ENCODE peak calls at places on chromosomes 2 and 18, in five cellular contexts. L is A549, V is AG04449, Y is fibroblast of pulmonary artery, C is cardiac muscle cell. H is an unnamed sample.

GRCh38 chr2:224910535-224910934 is 131.7 kb downstream of the DOCK10 start:
- DNase-seq in L (no peak), V (no peak), Y (peak), C (peak), H (peak)

GRCh38 chr2:120794716-120795115 is 59.0 kb downstream of the GLI2 start:
- DNase-seq in C (peak), V (no peak), L (no peak), Y (peak), H (peak)

GRCh38 chr2:1795261-1795828 is 51.0 kb upstream of the PXDN start:
- DNase-seq in L (no peak), Y (no peak), V (no peak), C (no peak), H (no peak)

GRCh38 chr2:199228887-199229819 is 228.6 kb downstream of the SATB2 start:
- DNase-seq in L (peak), V (peak), C (peak), Y (peak), H (peak)

GRCh38 chr2:219452361-219453317 is 18.0 kb downstream of the SPEG start:
- DNase-seq in C (peak), L (peak), Y (peak), V (peak), H (peak)

GRCh38 chr2:169715379-169716228 is 18.0 kb upstream of the KLHL23 start:
- DNase-seq in L (no peak), V (no peak), C (peak), Y (no peak), H (peak)

GRCh38 chr18:79578396-79579260 is 101.0 kb upstream of the CTDP1 start:
- DNase-seq in Y (no peak), C (no peak), L (no peak), V (no peak), H (no peak)

GRCh38 chr2:24652265-24653232 is 140.6 kb downstream of the PTRHD1 start:
- DNase-seq in L (no peak), Y (no peak), V (no peak), C (no peak), H (no peak)

GRCh38 chr2:120863661-120864320 is 128.1 kb downstream of the GLI2 start:
- DNase-seq in C (peak), V (no peak), L (peak), Y (peak), H (peak)

GRCh38 chr2:99150691-99151090 is 4.1 kb downstream of the TSGA10 start:
- DNase-seq in Y (peak), C (peak), V (no peak), L (no peak), H (no peak)

GRCh38 chr2:227477291-227477690 is 5.3 kb downstream of the AGFG1 start:
- DNase-seq in V (no peak), Y (peak), C (peak), L (no peak), H (peak)

GRCh38 chr18:23992119-23992940 is 22.2 kb upstream of the TTC39C start:
- DNase-seq in Y (no peak), L (no peak), C (no peak), V (no peak), H (no peak)

GRCh38 chr18:32439802-32440201 is 30.9 kb downstream of the GAREM1 start:
- DNase-seq in L (peak), Y (no peak), C (peak), V (no peak), H (no peak)

GRCh38 chr2:42072349-42073118 is 24.7 kb downstream of the PKDCC start:
- DNase-seq in C (peak), L (no peak), Y (no peak), V (no peak), H (peak)

GRCh38 chr2:39265315-39265714 is 21.5 kb upstream of the CDKL4 start:
- DNase-seq in L (no peak), Y (no peak), C (no peak), V (no peak), H (no peak)

GRCh38 chr2:115484483-115484882 is 1042.0 kb downstream of the DPP10 start:
- DNase-seq in Y (no peak), V (no peak), C (no peak), L (no peak), H (no peak)

GRCh38 chr2:69304685-69305084 is 82.3 kb downstream of the GFPT1 start:
- DNase-seq in C (no peak), L (no peak), Y (no peak), V (no peak), H (no peak)

GRCh38 chr2:15941483-15941853 is 1.1 kb downstream of the MYCN start:
- DNase-seq in V (no peak), C (no peak), Y (no peak), L (no peak), H (no peak)

GRCh38 chr2:120516323-120517314 is 170.7 kb downstream of the INHBB start:
- DNase-seq in C (peak), L (no peak), V (no peak), Y (peak), H (peak)

GRCh38 chr2:60549250-60550150 is 4.0 kb downstream of the BCL11A start:
- DNase-seq in V (no peak), L (no peak), Y (no peak), C (peak), H (peak)

GRCh38 chr18:23356915-23357421 is 96.1 kb upstream of the RIOK3 start:
- DNase-seq in V (peak), L (no peak), C (peak), Y (peak), H (peak)

GRCh38 chr2:150971910-150972309 is 289.8 kb downstream of the RBM43 start:
- DNase-seq in Y (no peak), L (no peak), C (no peak), V (no peak), H (no peak)

GRCh38 chr18:13868501-13869271 is 44.7 kb downstream of the MC5R start:
- DNase-seq in C (no peak), L (no peak), Y (no peak), V (no peak), H (no peak)

GRCh38 chr2:217223222-217223930 is 363.5 kb upstream of the TNP1 start:
- DNase-seq in V (peak), L (peak), C (peak), Y (peak), H (peak)

GRCh38 chr2:208031608-208032019 is 6.3 kb upstream of the PLEKHM3 start:
- DNase-seq in V (no peak), C (peak), L (peak), Y (peak), H (peak)

GRCh38 chr2:70043252-70043875 is 43.9 kb upstream of the PCBP1 start:
- DNase-seq in C (no peak), Y (no peak), V (no peak), L (no peak), H (no peak)

GRCh38 chr2:29187926-29188325 is 72.7 kb downstream of the CLIP4 start:
- DNase-seq in L (no peak), Y (no peak), C (peak), V (peak), H (no peak)

GRCh38 chr18:37442477-37442876 is 123.1 kb downstream of the CELF4 start:
- DNase-seq in V (no peak), C (no peak), Y (no peak), L (no peak), H (no peak)

GRCh38 chr2:10447300-10448207 is 573 bp downstream of the ODC1 start:
- DNase-seq in V (no peak), Y (peak), L (peak), C (peak), H (peak)

GRCh38 chr2:74233648-74234047 is 35.2 kb downstream of the MTHFD2 start:
- DNase-seq in L (no peak), Y (no peak), V (no peak), C (no peak), H (no peak)

GRCh38 chr2:217854684-217855083 is 148.1 kb downstream of the TNS1 start:
- DNase-seq in C (no peak), V (no peak), Y (no peak), L (no peak), H (no peak)

GRCh38 chr2:149421791-149422190 is 91.4 kb downstream of the LYPD6 start:
- DNase-seq in V (no peak), C (no peak), Y (no peak), L (no peak), H (no peak)

GRCh38 chr2:172408143-172408766 is 19.1 kb upstream of the ITGA6 start:
- DNase-seq in V (no peak), C (no peak), Y (no peak), L (no peak), H (no peak)

GRCh38 chr2:74959106-74959751 is 786 bp downstream of the POLE4 start:
- DNase-seq in Y (no peak), C (no peak), L (no peak), V (no peak), H (no peak)

GRCh38 chr2:58853420-58853819 is 612.3 kb upstream of the FANCL start:
- DNase-seq in L (no peak), Y (no peak), V (no peak), C (no peak), H (no peak)

GRCh38 chr2:144449028-144449406 is 70.9 kb downstream of the ZEB2 start:
- DNase-seq in L (peak), V (no peak), Y (no peak), C (no peak), H (no peak)
- TF ChIP-seq CTCF in L (peak), V (peak), Y (peak), C (peak), H (peak)

GRCh38 chr2:233105156-233105895 is 45.2 kb downstream of the INPP5D start:
- DNase-seq in V (no peak), L (no peak), Y (no peak), C (no peak), H (no peak)

GRCh38 chr2:233096006-233096405 is 35.9 kb downstream of the INPP5D start:
- DNase-seq in V (no peak), C (no peak), L (no peak), Y (no peak), H (no peak)

GRCh38 chr2:233098615-233099014 is 38.5 kb downstream of the INPP5D start:
- DNase-seq in Y (peak), L (no peak), C (peak), V (no peak), H (peak)

GRCh38 chr2:233101826-233102225 is 41.7 kb downstream of the INPP5D start:
- DNase-seq in C (no peak), V (no peak), Y (no peak), L (no peak), H (no peak)

GRCh38 chr2:233100192-233100998 is 40.3 kb downstream of the INPP5D start:
- DNase-seq in V (no peak), C (no peak), L (no peak), Y (no peak), H (no peak)
- H3K4me3 ChIP-seq in V (no peak), C (no peak), L (no peak), Y (no peak), H (no peak)

GRCh38 chr2:135043345-135043744 is 3.9 kb downstream of the MAP3K19 start:
- DNase-seq in V (no peak), C (peak), Y (no peak), L (no peak), H (peak)
- TF ChIP-seq CTCF in V (peak), C (peak), Y (peak), L (peak), H (peak)

GRCh38 chr2:176140520-176141317 is 10.6 kb upstream of the HOXD4 start:
- DNase-seq in C (peak), V (no peak), Y (peak), L (peak), H (peak)
- H3K4me3 ChIP-seq in C (peak), V (peak), Y (peak), L (peak), H (peak)

DNA sequence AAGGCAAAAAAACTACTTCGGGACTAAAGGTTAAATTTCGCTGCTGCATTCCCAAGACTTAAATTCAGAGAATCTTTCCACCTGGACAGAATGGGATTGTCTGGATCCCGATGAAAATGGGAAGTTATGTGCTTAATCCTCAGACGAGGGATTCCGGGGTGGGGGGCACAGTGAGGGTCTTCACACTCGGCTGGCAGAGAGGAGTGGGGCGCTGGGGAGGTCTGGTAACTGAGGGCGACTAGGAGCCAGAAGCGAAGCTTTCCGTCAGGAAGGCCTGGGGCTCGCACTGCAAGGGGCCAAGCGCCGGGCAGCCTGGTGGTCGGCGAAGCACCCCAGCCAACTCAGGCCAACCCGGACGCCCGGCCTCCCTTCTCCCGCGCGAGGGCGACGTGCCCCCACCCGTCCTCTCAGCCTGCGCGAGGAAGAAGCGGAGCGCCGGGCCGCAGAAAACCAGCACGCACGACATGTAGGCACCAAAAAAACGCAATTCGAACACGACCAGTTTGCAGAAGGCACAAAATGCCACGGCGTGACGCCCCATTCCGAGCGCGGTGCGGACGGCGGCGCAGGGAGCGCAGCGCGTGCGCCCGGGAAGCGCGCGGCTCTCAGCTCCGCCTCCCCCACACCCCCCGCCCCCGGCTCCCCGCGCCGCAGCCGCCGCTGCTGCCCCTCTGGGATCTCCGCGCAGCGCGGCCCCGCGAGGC is 188.1 kb downstream of the ZEB2 start:
- DNase-seq in C (no peak), V (peak), L (no peak), Y (no peak), H (no peak)
- TF ChIP-seq CTCF in C (peak), V (peak), L (peak), Y (peak), H (peak)

DNA sequence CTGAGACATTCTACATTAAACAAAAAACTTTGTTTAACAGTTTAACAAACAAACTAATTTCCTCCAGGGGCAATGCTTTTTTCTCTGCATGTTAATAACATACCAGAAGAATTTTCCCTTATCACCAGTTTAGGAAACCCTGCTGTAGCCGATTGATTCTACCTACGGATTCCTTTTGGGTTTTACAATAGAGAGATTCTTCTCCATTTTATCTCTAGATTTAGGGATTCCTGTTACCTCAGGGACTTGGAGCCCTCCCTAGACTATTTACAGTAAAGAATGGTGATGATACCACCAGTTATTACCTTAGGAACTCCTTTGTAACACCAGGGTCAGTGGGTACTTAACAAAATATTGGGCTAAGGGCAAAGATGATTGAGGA is 5.3 kb upstream of the ERICH2 start:
- DNase-seq in L (no peak), C (no peak), Y (no peak), V (no peak), H (no peak)
- H3K4me3 ChIP-seq in L (no peak), C (no peak), Y (no peak), V (no peak), H (no peak)

DNA sequence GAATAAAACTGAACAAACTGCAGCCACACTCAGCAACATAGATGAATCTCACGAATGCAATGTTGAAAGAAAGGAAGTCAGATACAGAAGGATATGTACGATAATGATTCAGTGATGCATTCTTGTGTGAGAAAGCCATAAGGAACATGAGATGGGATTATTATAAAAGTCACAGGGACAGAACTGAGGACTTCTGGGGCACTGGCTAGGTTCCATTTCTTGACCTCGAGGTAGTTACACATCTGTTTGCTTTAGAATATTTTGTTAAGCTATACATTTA is 56.9 kb upstream of the SMAD2 start:
- DNase-seq in L (no peak), C (no peak), Y (no peak), V (no peak), H (no peak)
- TF ChIP-seq CTCF in L (no peak), C (no peak), Y (no peak), V (no peak), H (no peak)

GRCh38 chr2:63845866-63846265 is 4.2 kb downstream of the UGP2 start:
- DNase-seq in Y (no peak), V (no peak), C (no peak), L (no peak), H (no peak)
- H3K4me3 ChIP-seq in Y (no peak), V (no peak), C (peak), L (no peak), H (no peak)